ENCODE peak calls at places on chromosomes 2 and 18, in nine cellular contexts. P, K, G, X, F, Q, Y, V and S are unnamed samples.

GRCh38 chr2:202038471-202039277 is 5.0 kb downstream of the FZD7 start:
- DNase-seq in P (peak), K (no peak), G (no peak), X (peak), F (peak), Q (no peak), Y (peak), V (no peak), S (peak)

GRCh38 chr2:207046642-207047213 is 107.4 kb downstream of the CPO start:
- DNase-seq in P (no peak), K (no peak), G (no peak), X (no peak), F (no peak), Q (no peak), Y (no peak), V (no peak), S (no peak)

GRCh38 chr2:47208852-47209606 is 53.9 kb upstream of the STPG4 start:
- DNase-seq in P (peak), K (no peak), G (no peak), X (no peak), F (peak), Q (no peak), Y (no peak), V (no peak), S (no peak)

GRCh38 chr2:2597712-2598111 is 266.6 kb upstream of the MYT1L start:
- DNase-seq in P (no peak), K (no peak), G (no peak), X (no peak), F (no peak), Q (no peak), Y (no peak), V (no peak), S (no peak)

GRCh38 chr2:12967804-12968203 is 251.1 kb downstream of the TRIB2 start:
- DNase-seq in P (no peak), K (no peak), G (no peak), X (no peak), F (no peak), Q (no peak), Y (no peak), V (no peak), S (no peak)

GRCh38 chr2:202278944-202279343 is 13.4 kb downstream of the NOP58 start:
- DNase-seq in P (peak), K (no peak), G (no peak), X (peak), F (no peak), Q (no peak), Y (no peak), V (no peak), S (no peak)

GRCh38 chr2:126839711-126840110 is 59.0 kb upstream of the TEX51 start:
- DNase-seq in P (no peak), K (no peak), G (no peak), X (no peak), F (no peak), Q (no peak), Y (no peak), V (no peak), S (no peak)

GRCh38 chr2:67215214-67215613 is 181.9 kb upstream of the ETAA1 start:
- DNase-seq in P (peak), K (no peak), G (peak), X (peak), F (peak), Q (peak), Y (no peak), V (no peak), S (no peak)

GRCh38 chr18:25724121-25724520 is 366.3 kb downstream of the SS18 start:
- DNase-seq in P (no peak), K (no peak), G (no peak), X (no peak), F (no peak), Q (no peak), Y (no peak), V (no peak), S (no peak)

GRCh38 chr2:121804340-121804739 is 48.9 kb downstream of the TSN start:
- DNase-seq in P (peak), K (no peak), G (no peak), X (no peak), F (no peak), Q (no peak), Y (no peak), V (peak), S (no peak)

GRCh38 chr2:9799729-9800632 is 43.3 kb upstream of the TAF1B start:
- DNase-seq in P (peak), K (peak), G (peak), X (peak), F (peak), Q (peak), Y (peak), V (peak), S (peak)

GRCh38 chr2:163198972-163199371 is 360.4 kb upstream of the KCNH7 start:
- DNase-seq in P (no peak), K (no peak), G (no peak), X (no peak), F (no peak), Q (no peak), Y (no peak), V (no peak), S (no peak)

GRCh38 chr18:9608298-9608697 is 6.1 kb downstream of the PPP4R1 start:
- DNase-seq in P (peak), K (no peak), G (no peak), X (no peak), F (no peak), Q (no peak), Y (no peak), V (no peak), S (no peak)

GRCh38 chr2:54052825-54053718 is 62.3 kb upstream of the ACYP2 start:
- DNase-seq in P (no peak), K (no peak), G (no peak), X (no peak), F (no peak), Q (no peak), Y (no peak), V (no peak), S (no peak)

GRCh38 chr2:41061371-41061770 is 609.5 kb upstream of the SLC8A1 start:
- DNase-seq in P (peak), K (no peak), G (no peak), X (no peak), F (no peak), Q (no peak), Y (no peak), V (no peak), S (no peak)

GRCh38 chr2:225598922-225599321 is 199.4 kb downstream of the NYAP2 start:
- DNase-seq in P (no peak), K (no peak), G (no peak), X (no peak), F (no peak), Q (no peak), Y (no peak), V (no peak), S (no peak)

GRCh38 chr2:38601463-38602135 is 1.1 kb downstream of the HNRNPLL start:
- DNase-seq in P (peak), K (no peak), G (no peak), X (no peak), F (no peak), Q (no peak), Y (no peak), V (no peak), S (no peak)

GRCh38 chr2:214740867-214741266 is 68.6 kb downstream of the BARD1 start:
- DNase-seq in P (no peak), K (no peak), G (no peak), X (no peak), F (no peak), Q (no peak), Y (no peak), V (no peak), S (no peak)

GRCh38 chr2:54560146-54560881 is 104.2 kb downstream of the SPTBN1 start:
- DNase-seq in P (peak), K (no peak), G (no peak), X (peak), F (peak), Q (peak), Y (no peak), V (no peak), S (peak)

GRCh38 chr2:151176661-151177060 is 85.0 kb downstream of the RBM43 start:
- DNase-seq in P (no peak), K (no peak), G (no peak), X (no peak), F (no peak), Q (no peak), Y (no peak), V (no peak), S (no peak)

GRCh38 chr2:10285191-10285577 is 17.5 kb upstream of the HPCAL1 start:
- DNase-seq in P (no peak), K (no peak), G (no peak), X (no peak), F (no peak), Q (no peak), Y (no peak), V (no peak), S (no peak)

GRCh38 chr18:7921938-7922587 is 354.9 kb downstream of the PTPRM start:
- DNase-seq in P (peak), K (no peak), G (no peak), X (peak), F (no peak), Q (no peak), Y (no peak), V (no peak), S (no peak)

GRCh38 chr2:135005753-135006152 is 41.5 kb downstream of the MAP3K19 start:
- DNase-seq in P (no peak), K (no peak), G (no peak), X (no peak), F (no peak), Q (no peak), Y (no peak), V (no peak), S (no peak)

DNA sequence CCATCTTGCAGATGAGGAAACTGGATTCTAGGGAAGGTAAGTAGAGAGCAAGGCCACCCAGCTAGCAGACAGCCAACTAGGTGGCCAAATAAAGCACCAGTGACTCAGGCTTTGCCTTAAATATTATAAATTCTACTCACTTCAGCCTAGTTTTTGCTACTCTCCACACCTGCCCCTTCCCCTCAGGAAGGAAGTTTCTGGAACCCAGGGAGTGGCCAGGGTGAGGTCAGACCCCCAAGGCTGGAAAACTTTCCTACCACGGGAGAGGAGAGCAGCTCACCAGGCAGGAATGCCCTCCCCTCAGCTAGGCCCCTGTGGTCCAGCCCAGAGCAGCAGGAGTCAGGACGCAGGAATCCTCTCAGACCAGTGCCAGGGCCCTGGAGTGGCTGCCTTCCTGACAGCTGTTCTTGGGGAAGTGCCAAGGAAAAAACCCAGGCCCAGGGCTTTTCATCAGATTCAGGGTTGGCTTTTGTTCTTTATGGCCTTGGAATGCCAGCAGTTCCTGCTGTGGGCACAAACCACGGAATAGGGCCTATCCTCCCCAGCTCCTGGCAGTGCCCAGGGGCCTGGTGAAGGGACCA is 5.1 kb upstream of the PAX8 start:
- DNase-seq in P (peak), K (no peak), G (peak), X (peak), F (peak), Q (peak), Y (no peak), V (no peak), S (peak)
- TF ChIP-seq POLR2A in P (no peak), K (no peak), G (no peak), X (no peak), F (no peak), Q (no peak), Y (no peak), V (no peak), S (no peak)

DNA sequence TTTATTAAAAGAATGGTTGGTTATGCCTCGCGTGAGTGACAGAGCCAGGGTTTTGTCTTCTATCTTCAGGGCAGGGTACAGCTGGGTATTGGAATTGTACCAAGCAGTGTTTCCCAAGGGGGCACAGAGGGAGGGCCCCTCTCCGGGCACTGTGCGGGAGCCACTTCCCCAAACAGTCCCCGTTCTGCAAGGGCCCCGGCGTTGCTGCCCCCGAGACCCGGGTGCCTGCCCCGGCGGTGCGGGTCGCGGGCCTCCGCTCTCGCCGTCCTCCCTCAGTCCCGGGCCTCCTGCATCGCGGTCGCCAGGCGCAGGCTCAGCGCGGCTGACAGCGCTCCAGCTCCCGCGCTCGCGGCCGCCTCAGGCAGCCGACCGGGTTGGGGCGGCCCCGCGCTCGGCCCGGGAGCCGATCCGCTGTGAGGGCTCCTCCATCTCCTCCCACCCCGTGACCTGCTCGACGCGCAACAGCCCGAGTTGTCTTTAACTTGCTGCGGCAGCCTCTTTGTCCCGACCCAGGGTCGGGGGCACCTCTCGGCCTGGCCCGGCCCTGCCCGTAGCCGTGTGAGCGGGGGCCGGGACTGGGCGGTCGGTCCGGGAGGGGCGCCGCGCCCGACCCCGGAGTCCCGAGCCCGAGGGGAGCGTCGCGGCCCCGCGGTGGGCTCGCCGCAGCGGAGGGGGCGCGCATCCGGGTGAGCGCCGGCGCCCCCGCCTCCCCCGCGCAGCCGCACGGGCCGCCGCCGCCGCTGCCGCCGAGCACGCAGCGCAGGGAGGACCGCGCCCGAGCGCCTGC is 599 bp upstream of the GALNT1 start:
- DNase-seq in P (peak), K (peak), G (peak), X (no peak), F (peak), Q (peak), Y (peak), V (peak), S (peak)
- TF ChIP-seq POLR2A in P (no peak), K (no peak), G (no peak), X (no peak), F (peak), Q (peak), Y (no peak), V (peak), S (peak)

GRCh38 chr2:231613655-231614558 is 21.2 kb downstream of the TEX44 start:
- DNase-seq in P (peak), K (peak), G (peak), X (peak), F (peak), Q (peak), Y (peak), V (peak), S (peak)
- TF ChIP-seq POLR2A in P (no peak), K (no peak), G (no peak), X (peak), F (no peak), Q (peak), Y (no peak), V (peak), S (peak)

GRCh38 chr2:241217320-241218031 is 29.0 kb downstream of the ANO7 start:
- DNase-seq in P (peak), K (no peak), G (peak), X (peak), F (peak), Q (peak), Y (peak), V (peak), S (peak)
- TF ChIP-seq POLR2A in P (peak), K (no peak), G (no peak), X (peak), F (no peak), Q (no peak), Y (no peak), V (no peak), S (no peak)

DNA sequence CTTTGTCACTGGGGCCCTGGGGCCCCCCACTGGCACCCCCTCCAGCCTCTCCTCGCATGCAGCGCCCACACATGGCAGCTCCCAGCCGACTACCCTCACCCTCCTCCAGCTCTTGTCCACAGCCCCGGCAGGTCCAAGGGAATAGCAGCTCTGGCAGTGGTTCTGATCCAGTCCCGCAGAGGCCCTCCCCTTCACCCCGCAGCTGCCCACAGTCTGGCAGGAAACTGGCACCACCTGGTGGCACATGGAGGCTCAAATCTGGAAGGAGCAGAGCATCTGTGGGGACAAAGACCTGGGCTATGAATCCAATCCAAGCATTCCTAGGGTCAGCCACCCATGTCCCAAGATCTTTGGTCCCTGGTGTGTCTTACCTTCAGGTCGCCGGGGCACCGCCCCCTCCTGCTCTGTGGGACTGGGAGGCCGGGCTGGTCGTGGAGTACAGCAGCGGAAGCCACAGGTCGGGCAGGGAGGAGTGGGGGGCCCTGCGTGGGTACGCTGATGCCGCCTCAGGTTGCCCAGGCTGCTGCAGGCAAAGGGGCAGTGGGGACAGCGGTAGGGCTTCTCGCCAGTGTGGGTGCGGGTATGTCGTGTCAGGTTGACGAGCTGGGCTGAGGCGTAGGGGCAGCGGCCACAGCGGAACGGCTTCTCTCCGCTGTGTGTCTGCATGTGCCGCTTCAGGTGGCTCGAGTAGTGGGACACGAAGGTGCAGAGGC is 2.3 kb downstream of the ZNF513 start:
- DNase-seq in P (no peak), K (no peak), G (no peak), X (peak), F (no peak), Q (peak), Y (peak), V (no peak), S (no peak)
- TF ChIP-seq POLR2A in P (no peak), K (no peak), G (no peak), X (no peak), F (no peak), Q (no peak), Y (no peak), V (no peak), S (no peak)

DNA sequence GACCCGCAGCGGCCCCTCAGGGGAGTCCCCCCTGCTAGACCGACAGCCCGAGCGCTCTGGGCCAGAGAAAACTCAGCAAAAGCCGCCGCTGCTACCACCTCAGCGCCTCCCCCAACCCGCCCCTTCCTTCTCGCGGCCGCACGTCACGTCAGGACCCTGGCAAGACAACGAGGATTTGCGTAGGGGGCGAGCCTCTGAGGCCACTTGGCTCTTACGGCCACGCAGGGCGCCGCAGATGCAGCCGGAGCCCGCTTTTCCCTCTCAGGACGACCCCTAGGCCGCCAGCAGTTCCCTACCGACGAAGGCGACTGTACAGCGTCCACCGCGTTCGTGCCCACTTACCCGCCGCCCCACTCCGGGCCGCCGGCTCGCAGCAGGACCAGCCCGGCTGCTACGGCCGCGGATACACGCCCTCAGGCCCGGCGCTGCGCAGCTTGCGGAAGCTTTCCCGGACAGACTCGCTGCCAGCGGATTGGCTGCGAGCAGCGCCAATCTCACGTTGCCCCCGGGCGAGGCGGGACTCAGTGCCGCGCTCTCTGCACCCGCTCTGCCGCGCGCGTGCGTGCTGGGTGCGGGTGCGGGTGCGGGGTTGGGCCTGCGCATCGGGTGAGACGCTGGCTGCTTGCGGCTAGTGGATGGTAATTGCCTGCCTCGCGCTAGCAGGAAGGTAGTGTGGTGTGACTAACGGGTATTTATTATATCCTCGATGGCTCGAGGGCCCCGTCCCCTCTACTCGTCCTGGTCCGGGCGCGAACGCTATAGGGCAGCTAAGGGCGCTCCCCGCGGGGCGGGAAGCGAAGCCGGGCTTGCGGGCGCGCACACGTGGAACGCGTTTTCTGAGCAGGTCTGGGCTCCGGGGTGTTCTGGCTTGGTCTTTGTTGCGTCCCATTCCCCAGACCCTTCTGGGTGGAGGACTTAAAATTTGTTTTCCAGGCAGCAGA is at the start of the genes ORMDL1 and PMS1:
- DNase-seq in P (peak), K (peak), G (peak), X (peak), F (peak), Q (peak), Y (peak), V (peak), S (peak)
- TF ChIP-seq POLR2A in P (peak), K (peak), G (no peak), X (peak), F (peak), Q (peak), Y (no peak), V (peak), S (peak)